ENCODE peak calls at places on chromosomes 2 and 18, in six cellular contexts. W is RWPE1, Q is AG10803, R is GM13977, Y is HepG2, D is coronary artery. E is an unnamed sample.

GRCh38 chr18:74942319-74942910 is 266.5 kb downstream of the PTGR3 start:
- DNase-seq in D (no peak), Y (no peak), R (peak; percentile 16), Q (no peak), W (no peak), E (no peak)

GRCh38 chr2:63856302-63856600 is 14.6 kb downstream of the UGP2 start:
- DNase-seq in W (no peak), D (no peak), Q (peak; percentile 17), Y (no peak), R (no peak), E (peak; percentile 70)

GRCh38 chr2:226338825-226339224 is 460.8 kb downstream of the IRS1 start:
- DNase-seq in R (no peak), D (no peak), W (no peak), Y (no peak), Q (peak; percentile 58), E (no peak)

GRCh38 chr2:127067620-127068350 is 39.2 kb downstream of the BIN1 start:
- DNase-seq in Q (peak; percentile 47), R (peak; percentile 82), D (no peak), Y (peak; percentile 78), W (peak; percentile 42), E (peak; percentile 88)

GRCh38 chr2:237563816-237564215 is 2.6 kb upstream of the PRLH start:
- DNase-seq in D (no peak), Y (no peak), Q (peak; percentile 21), W (no peak), R (no peak), E (no peak)

GRCh38 chr2:196927318-196928225 is 1.1 kb upstream of the PGAP1 start:
- DNase-seq in W (peak; percentile 20), Y (peak; percentile 57), D (no peak), Q (peak; percentile 84), R (peak; percentile 40), E (peak; percentile 91)

GRCh38 chr2:149538138-149538833 is 49.3 kb downstream of the MMADHC start:
- DNase-seq in Y (no peak), D (no peak), Q (no peak), W (peak; percentile 83), R (no peak), E (no peak)

GRCh38 chr2:16102976-16103380 is 162.6 kb downstream of the MYCN start:
- DNase-seq in Q (no peak), Y (no peak), D (no peak), R (no peak), W (no peak), E (no peak)

GRCh38 chr2:100571668-100572067 is 8.9 kb downstream of the PDCL3 start:
- DNase-seq in Y (no peak), Q (no peak), D (no peak), R (no peak), W (no peak), E (no peak)

GRCh38 chr2:32671885-32672519 is 44.2 kb downstream of the TTC27 start:
- DNase-seq in Y (no peak), Q (peak; percentile 73), W (no peak), R (no peak), D (no peak), E (no peak)

GRCh38 chr2:63078852-63079606 is 28.4 kb downstream of the OTX1 start:
- DNase-seq in Q (no peak), D (no peak), W (no peak), Y (peak; percentile 61), R (peak; percentile 38), E (peak; percentile 41)

GRCh38 chr18:66495844-66496243 is 108.0 kb downstream of the CDH19 start:
- DNase-seq in Y (peak; percentile 62), W (peak; percentile 7), Q (no peak), R (no peak), D (no peak), E (peak; percentile 50)
- TF ChIP-seq CTCF in Y (peak; percentile 78), W (peak; percentile 14), Q (no peak), R (peak; percentile 71), D (no peak), E (no peak)

GRCh38 chr18:71036783-71037182 is 747.9 kb downstream of the SOCS6 start:
- DNase-seq in D (no peak), Y (peak; percentile 16), R (no peak), Q (no peak), W (no peak), E (no peak)
- TF ChIP-seq CTCF in D (no peak), Y (no peak), R (no peak), Q (no peak), W (no peak), E (no peak)

DNA sequence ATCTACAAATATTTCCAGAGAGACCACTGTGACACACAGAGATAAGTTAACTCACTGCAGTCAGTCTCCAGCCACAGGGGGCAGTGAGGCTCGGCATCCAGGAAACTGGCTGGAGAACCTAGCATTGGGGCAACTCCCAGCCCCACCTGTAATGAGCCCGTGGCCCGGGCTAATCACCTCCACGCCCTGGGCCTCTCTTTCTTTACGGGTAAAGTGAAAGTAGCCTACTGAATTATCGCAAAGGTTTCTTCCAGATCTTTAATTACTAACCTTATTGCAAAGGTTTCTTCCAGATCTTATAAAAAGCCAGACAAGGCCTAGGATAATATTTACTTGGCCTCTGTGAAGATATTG is 45.6 kb upstream of the ACAA2 start:
- DNase-seq in Q (no peak), Y (no peak), R (no peak), D (no peak), W (no peak), E (no peak)
- TF ChIP-seq CTCF in Q (no peak), Y (no peak), R (no peak), D (no peak), W (peak; percentile 50), E (no peak)

GRCh38 chr2:193584522-193584938 is 1389.8 kb upstream of the TMEFF2 start:
- DNase-seq in D (no peak), R (peak; percentile 35), Y (peak; percentile 71), Q (no peak), W (no peak), E (peak; percentile 7)

GRCh38 chr2:193580176-193580950 is 1385.6 kb upstream of the TMEFF2 start:
- DNase-seq in Q (no peak), Y (no peak), W (no peak), D (no peak), R (no peak), E (no peak)

GRCh38 chr2:193581807-193582206 is 1387.1 kb upstream of the TMEFF2 start:
- DNase-seq in D (no peak), W (no peak), Q (no peak), Y (no peak), R (no peak), E (no peak)

DNA sequence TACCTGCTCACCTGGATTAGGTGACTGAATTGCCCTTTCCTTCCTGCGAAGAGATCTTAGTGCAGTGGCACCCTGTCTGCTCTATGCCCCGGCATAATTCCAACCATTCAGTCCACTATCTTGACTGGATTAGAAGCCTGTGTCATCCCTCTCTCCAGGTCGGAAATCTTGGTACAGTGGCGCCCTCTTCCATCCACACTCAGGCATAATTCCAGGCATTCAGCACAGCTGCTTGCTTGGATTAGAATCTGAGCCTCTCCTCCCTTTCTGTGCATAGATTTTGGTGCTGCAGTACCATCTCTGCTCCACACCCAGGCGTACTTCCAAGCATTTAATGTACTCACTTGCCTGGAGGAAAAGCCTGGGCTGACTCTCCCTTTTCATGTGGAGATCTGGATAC is 1389.3 kb upstream of the TMEFF2 start:
- DNase-seq in Y (peak; percentile 30), W (no peak), Q (no peak), R (no peak), D (no peak), E (no peak)
- TF ChIP-seq CTCF in Y (peak; percentile 85), W (no peak), Q (no peak), R (no peak), D (no peak), E (no peak)